ENCODE peak calls at places on chromosomes 6 and 20, in four cellular contexts. F is neural progenitor cell, C is cardiac fibroblast, N is G401. O is an unnamed sample.

GRCh38 chr6:14134211-14134910 is 16.8 kb downstream of the CD83 start:
- DNase-seq in N (no peak), F (no peak), C (no peak), O (no peak)

GRCh38 chr20:38057351-38057972 is 23.9 kb downstream of the RPRD1B start:
- DNase-seq in F (peak), N (peak), C (peak), O (peak)

GRCh38 chr20:47295921-47296426 is 60.5 kb downstream of the ZMYND8 start:
- DNase-seq in F (no peak), C (peak), N (no peak), O (no peak)

GRCh38 chr20:38861071-38861401 is 55.5 kb downstream of the PPP1R16B start:
- DNase-seq in N (no peak), C (no peak), F (no peak), O (no peak)

GRCh38 chr20:15297059-15297875 is 959.9 kb upstream of the FLRT3 start:
- DNase-seq in C (no peak), N (peak), F (no peak), O (no peak)

GRCh38 chr20:12575352-12576095 is 433.2 kb upstream of the SPTLC3 start:
- DNase-seq in N (no peak), C (no peak), F (no peak), O (peak)

GRCh38 chr6:1711136-1711535 is 101.4 kb downstream of the FOXC1 start:
- DNase-seq in F (no peak), N (no peak), C (no peak), O (no peak)

GRCh38 chr6:134722996-134723871 is 226.7 kb downstream of the ALDH8A1 start:
- DNase-seq in C (peak), N (no peak), F (no peak), O (no peak)

GRCh38 chr20:57022306-57022705 is 244.1 kb downstream of the BMP7 start:
- DNase-seq in F (peak), N (no peak), C (no peak), O (peak)

GRCh38 chr6:119241124-119241491 is 108.5 kb downstream of the MAN1A1 start:
- DNase-seq in C (peak), N (no peak), F (no peak), O (peak)

GRCh38 chr6:75882734-75883133 is 133.7 kb downstream of the MYO6 start:
- DNase-seq in C (peak), F (no peak), N (no peak), O (no peak)

GRCh38 chr6:159913375-159913774 is 22.6 kb downstream of the MAS1 start:
- DNase-seq in F (no peak), C (no peak), N (no peak), O (no peak)

GRCh38 chr6:70673601-70674000 is 5.9 kb downstream of the SMAP1 start:
- DNase-seq in C (peak), N (no peak), F (no peak), O (no peak)

GRCh38 chr6:88548891-88549505 is 382.9 kb upstream of the CNR1 start:
- DNase-seq in F (no peak), C (peak), N (no peak), O (no peak)

GRCh38 chr6:137497722-137498463 is 3.7 kb upstream of the OLIG3 start:
- DNase-seq in N (no peak), C (no peak), F (peak), O (peak)

GRCh38 chr6:32166411-32167061 is 2.1 kb downstream of the EGFL8 start:
- DNase-seq in N (no peak), F (no peak), C (no peak), O (peak)

GRCh38 chr20:51346686-51347485 is 195.6 kb downstream of the NFATC2 start:
- DNase-seq in C (peak), N (no peak), F (no peak), O (no peak)

GRCh38 chr20:45053441-45054351 is 47.2 kb downstream of the KCNS1 start:
- DNase-seq in F (no peak), N (no peak), C (no peak), O (no peak)

GRCh38 chr20:35599776-35600120 is 15.9 kb upstream of the SPAG4 start:
- DNase-seq in C (no peak), F (no peak), N (no peak), O (no peak)

GRCh38 chr6:4707011-4707410 is 69.2 kb upstream of the CDYL start:
- DNase-seq in F (no peak), N (no peak), C (no peak), O (no peak)

GRCh38 chr6:72042088-72042487 is 155.7 kb downstream of the RIMS1 start:
- DNase-seq in F (peak), N (no peak), C (peak), O (no peak)

GRCh38 chr6:157045831-157046454 is 268.8 kb downstream of the ARID1B start:
- DNase-seq in C (peak), F (peak), N (no peak), O (no peak)